ENCODE peak calls at places on chromosomes 12 and 14, in nine cellular contexts. V is neural progenitor cell; E is pancreas; K is heart left ventricle; A is thoracic aorta; U is esophagus squamous epithelium; N is GM23338; T is CD8-positive, alpha-beta T cell; P is fibroblast of pulmonary artery. B is an unnamed sample.

GRCh38 chr12:28958553-28959195 is 190.4 kb upstream of the FAR2 start:
- DNase-seq in N (no peak), V (no peak), E (no peak), T (no peak), P (peak), U (no peak), K (no peak), A (no peak), B (no peak)

GRCh38 chr12:99259040-99259934 is 388.3 kb upstream of the GARIN6 start:
- DNase-seq in T (no peak), P (peak), N (peak), E (no peak), V (no peak), A (no peak), U (no peak), K (peak), B (no peak)

GRCh38 chr12:132581348-132582057 is 28.9 kb downstream of the LRCOL1 start:
- DNase-seq in P (no peak), T (no peak), V (no peak), U (no peak), E (no peak), N (peak), K (no peak), A (no peak), B (no peak)

GRCh38 chr14:34035177-34035933 is 84.5 kb upstream of the EGLN3 start:
- DNase-seq in E (no peak), P (no peak), N (no peak), U (no peak), K (peak), V (no peak), T (no peak), A (no peak), B (no peak)

GRCh38 chr12:56867216-56867615 is 67.0 kb downstream of the SDR9C7 start:
- DNase-seq in N (peak), K (no peak), P (no peak), V (no peak), E (no peak), U (no peak), T (no peak), A (no peak), B (no peak)

GRCh38 chr14:92600318-92601053 is 86.9 kb downstream of the RIN3 start:
- DNase-seq in A (no peak), K (no peak), N (no peak), P (peak), U (no peak), V (no peak), E (no peak), T (no peak), B (no peak)

GRCh38 chr12:131723532-131723931 is 12.6 kb downstream of the SFSWAP start:
- DNase-seq in U (no peak), E (no peak), A (no peak), T (no peak), V (peak), N (peak), P (no peak), K (no peak), B (no peak)

GRCh38 chr12:125029756-125030358 is 35.4 kb upstream of the AACS start:
- DNase-seq in U (no peak), N (no peak), T (no peak), K (no peak), A (no peak), P (no peak), V (no peak), E (no peak), B (no peak)

GRCh38 chr14:64730061-64730440 is 25.8 kb downstream of the PLEKHG3 start:
- DNase-seq in U (no peak), K (no peak), P (no peak), T (no peak), N (no peak), V (no peak), A (no peak), E (no peak), B (no peak)

GRCh38 chr14:58281969-58282368 is 16.4 kb upstream of the ARID4A start:
- DNase-seq in N (no peak), T (no peak), A (no peak), U (no peak), E (no peak), V (no peak), P (no peak), K (no peak), B (no peak)

GRCh38 chr12:104835317-104835716 is 122.8 kb downstream of the SLC41A2 start:
- DNase-seq in A (no peak), U (no peak), V (no peak), T (no peak), E (no peak), P (no peak), N (no peak), K (no peak), B (no peak)

GRCh38 chr12:19946549-19946948 is 421.8 kb upstream of the PDE3A start:
- DNase-seq in K (no peak), E (no peak), V (no peak), U (no peak), A (peak), T (no peak), P (peak), N (no peak), B (peak)

GRCh38 chr12:466039-466438 is 6.3 kb downstream of the B4GALNT3 start:
- DNase-seq in K (no peak), E (no peak), T (no peak), U (no peak), V (no peak), P (no peak), A (no peak), N (no peak), B (no peak)

GRCh38 chr14:61861320-61861865 is 99.2 kb downstream of the SNAPC1 start:
- DNase-seq in E (no peak), U (no peak), T (no peak), A (no peak), K (no peak), P (no peak), V (no peak), N (no peak), B (no peak)

GRCh38 chr12:89947437-89948265 is 239.0 kb upstream of the ATP2B1 start:
- DNase-seq in A (no peak), P (peak), U (no peak), N (peak), T (no peak), V (no peak), E (no peak), K (no peak), B (peak)

GRCh38 chr12:11815397-11815796 is 165.9 kb downstream of the ETV6 start:
- DNase-seq in P (no peak), A (no peak), K (no peak), V (no peak), E (no peak), U (no peak), T (no peak), N (no peak), B (no peak)

GRCh38 chr12:11814362-11814761 is 164.9 kb downstream of the ETV6 start:
- DNase-seq in K (no peak), T (no peak), V (no peak), N (no peak), A (no peak), U (no peak), E (no peak), P (peak), B (no peak)

GRCh38 chr12:11812558-11813421 is 163.3 kb downstream of the ETV6 start:
- DNase-seq in V (peak), K (peak), P (peak), U (no peak), E (no peak), T (peak), N (peak), A (no peak), B (no peak)

GRCh38 chr12:11810962-11811361 is 161.5 kb downstream of the ETV6 start:
- DNase-seq in P (no peak), E (no peak), T (no peak), N (no peak), U (no peak), V (no peak), K (no peak), A (no peak), B (no peak)

GRCh38 chr12:11813422-11813813 is 163.9 kb downstream of the ETV6 start:
- DNase-seq in T (no peak), N (peak), P (no peak), E (no peak), U (no peak), A (no peak), V (peak), K (no peak), B (no peak)
- H3K4me3 ChIP-seq in T (no peak), N (peak), P (no peak), E (no peak), U (peak), A (peak), V (peak), K (peak), B (no peak)

DNA sequence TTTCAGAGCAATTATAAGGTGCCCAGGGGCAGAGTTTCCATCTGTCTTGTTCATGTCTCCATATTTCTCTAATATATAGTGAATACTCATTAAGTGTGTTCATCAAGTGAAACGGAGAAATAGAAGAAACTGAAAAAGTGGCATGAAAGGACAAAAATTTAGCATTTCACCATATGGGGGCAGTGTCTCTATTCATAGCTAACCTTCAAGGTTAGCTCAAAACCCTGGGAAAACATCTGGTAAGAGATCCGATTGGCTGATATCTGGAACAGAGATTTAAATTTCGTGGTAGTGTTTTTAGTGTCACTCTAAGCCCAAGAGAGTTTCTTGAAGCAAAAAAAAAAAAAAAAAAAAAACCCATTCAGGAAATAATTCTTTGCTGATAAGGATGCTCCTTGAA is 367.5 kb downstream of the DAD1 start:
- DNase-seq in T (no peak), A (no peak), N (peak), V (peak), P (peak), E (no peak), U (no peak), K (no peak), B (no peak)
- TF ChIP-seq CTCF in T (no peak), A (no peak), N (peak), V (peak), P (peak), E (no peak), U (peak), K (no peak), B (peak)

DNA sequence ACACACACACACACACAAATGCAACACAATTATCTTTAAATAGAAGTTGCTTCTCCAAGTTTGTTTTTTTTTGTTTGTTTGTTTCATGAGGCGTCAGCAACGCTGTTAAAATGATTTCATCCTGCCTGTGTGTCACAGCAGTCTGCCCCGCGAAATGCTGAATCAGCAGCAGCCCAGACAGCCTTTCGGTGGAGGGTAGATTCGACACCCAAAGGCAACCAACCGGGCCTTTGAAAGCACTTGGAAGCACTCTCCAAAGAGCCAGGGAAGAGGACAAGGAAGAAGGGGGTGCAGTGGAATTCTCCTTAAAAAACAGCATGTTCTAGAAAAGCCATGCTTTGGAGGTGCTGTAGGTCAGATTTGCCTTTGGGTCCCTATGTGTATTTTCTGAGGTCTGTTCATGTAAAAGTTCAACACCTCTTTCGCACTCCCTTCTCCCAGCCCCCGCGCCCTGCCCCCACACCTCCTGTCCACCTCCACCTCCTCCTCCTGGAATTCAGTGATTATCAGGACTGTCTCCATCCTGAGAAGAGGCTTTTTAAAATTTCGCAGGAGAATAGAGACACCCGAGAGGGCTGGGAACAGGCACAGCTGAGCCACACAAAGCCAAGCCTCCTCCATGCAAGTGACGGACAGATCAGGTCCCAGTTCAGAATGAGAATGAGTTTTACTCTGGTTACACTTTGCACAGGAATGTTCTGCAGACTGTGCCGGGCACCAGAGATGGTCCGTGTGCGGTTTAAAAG is 177.8 kb downstream of the ETV6 start:
- DNase-seq in V (peak), N (peak), U (no peak), E (peak), A (no peak), P (no peak), K (no peak), T (no peak), B (no peak)
- H3K4me3 ChIP-seq in V (peak), N (peak), U (peak), E (no peak), A (peak), P (no peak), K (no peak), T (no peak), B (no peak)

GRCh38 chr14:77991128-77991772 is 178.9 kb upstream of the NRXN3 start:
- DNase-seq in E (no peak), T (no peak), P (no peak), A (no peak), U (no peak), K (no peak), N (peak), V (peak), B (no peak)
- TF ChIP-seq CTCF in E (no peak), T (no peak), P (no peak), A (no peak), U (no peak), K (no peak), N (peak), V (peak), B (no peak)

DNA sequence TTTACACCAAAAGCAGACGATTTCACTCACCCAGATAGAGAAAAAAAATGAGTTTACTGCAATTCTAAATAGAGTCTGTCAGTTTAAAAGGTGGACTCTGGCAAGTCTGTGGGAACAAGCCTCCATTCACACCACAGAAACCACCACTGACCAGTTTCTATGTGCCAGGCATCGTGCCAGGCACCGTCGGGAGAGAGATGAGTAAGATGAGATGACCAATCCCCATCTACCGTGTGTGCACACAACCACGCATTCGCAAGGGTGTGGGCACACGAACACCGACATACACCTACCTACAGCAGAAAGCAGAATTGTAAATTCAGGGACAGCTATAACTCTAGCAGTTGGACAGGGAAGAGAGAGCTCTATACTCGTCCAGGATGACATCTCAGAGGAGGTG is 58.3 kb downstream of the PRIMA1 start:
- DNase-seq in U (no peak), A (no peak), K (no peak), V (no peak), P (no peak), N (no peak), T (no peak), E (no peak), B (no peak)
- H3K4me3 ChIP-seq in U (no peak), A (no peak), K (no peak), V (no peak), P (no peak), N (no peak), T (no peak), E (no peak), B (no peak)

GRCh38 chr14:21941885-21942284 is 268.3 kb upstream of the OR4E1 start:
- DNase-seq in V (no peak), P (no peak), U (no peak), N (no peak), A (no peak), E (no peak), K (no peak), T (no peak), B (no peak)

GRCh38 chr14:21940887-21941855 is 267.6 kb upstream of the OR4E1 start:
- DNase-seq in T (peak), P (peak), U (no peak), N (peak), E (no peak), K (no peak), V (peak), A (no peak), B (no peak)
- TF ChIP-seq CTCF in T (peak), P (peak), U (peak), N (peak), E (peak), K (peak), V (peak), A (no peak), B (peak)

DNA sequence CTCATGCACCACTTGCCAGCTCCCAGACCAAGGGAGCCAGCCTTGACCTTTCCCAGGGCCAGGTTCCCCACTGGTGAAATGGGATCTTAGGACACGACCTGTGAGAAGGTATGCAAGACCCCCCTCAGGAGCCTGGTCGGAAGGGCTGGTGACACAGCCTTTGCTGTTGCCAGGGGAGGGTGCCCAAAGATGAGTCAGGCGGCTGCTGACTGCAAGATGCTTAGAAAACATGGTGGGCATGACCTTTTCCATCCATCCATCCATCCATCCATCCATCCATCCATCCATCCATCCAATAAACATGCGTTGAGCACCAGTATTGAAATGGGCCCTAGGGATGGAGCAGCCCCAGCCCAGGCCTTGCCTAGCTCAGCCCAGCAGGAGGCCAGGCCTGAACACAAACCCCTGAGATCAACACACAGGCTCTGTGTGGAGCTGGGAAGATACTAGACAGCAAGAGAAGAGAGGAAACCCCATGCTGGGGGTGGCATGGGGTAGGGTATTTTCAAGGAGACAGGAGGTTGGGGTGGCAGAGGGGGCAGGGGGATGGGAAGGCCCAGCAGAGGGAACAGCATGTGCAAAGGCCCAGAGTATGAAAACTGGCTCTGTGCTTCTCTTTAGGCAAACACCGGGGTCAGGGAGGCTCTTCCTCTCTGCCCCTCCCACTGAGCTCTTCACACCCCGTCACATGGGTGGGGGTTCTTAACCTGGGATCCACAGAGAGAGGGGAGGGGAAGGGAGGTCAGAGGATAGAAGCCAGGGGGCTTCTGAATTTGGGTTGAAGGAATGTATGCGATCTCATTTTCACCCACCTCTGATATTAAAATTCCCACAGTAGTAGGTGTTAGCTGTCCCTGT is 26.2 kb upstream of the YY1 start:
- DNase-seq in K (no peak), P (no peak), E (no peak), A (no peak), N (no peak), V (no peak), T (no peak), U (no peak), B (no peak)
- H3K4me3 ChIP-seq in K (no peak), P (no peak), E (no peak), A (no peak), N (peak), V (no peak), T (no peak), U (no peak), B (no peak)

GRCh38 chr12:66117242-66117641 is 13.3 kb downstream of the LLPH start:
- DNase-seq in U (no peak), E (no peak), T (no peak), V (no peak), A (no peak), P (no peak), K (no peak), N (no peak), B (no peak)

GRCh38 chr12:66118240-66118891 is 12.2 kb downstream of the LLPH start:
- DNase-seq in U (no peak), E (no peak), A (no peak), N (no peak), V (no peak), T (no peak), P (no peak), K (no peak), B (no peak)

GRCh38 chr12:66119229-66119869 is 11.2 kb downstream of the LLPH start:
- DNase-seq in K (no peak), A (no peak), V (no peak), T (no peak), U (no peak), N (no peak), E (no peak), P (no peak), B (no peak)

GRCh38 chr12:66119870-66120241 is 10.7 kb downstream of the LLPH start:
- DNase-seq in K (no peak), V (no peak), N (no peak), E (no peak), A (no peak), P (no peak), U (no peak), T (no peak), B (no peak)

DNA sequence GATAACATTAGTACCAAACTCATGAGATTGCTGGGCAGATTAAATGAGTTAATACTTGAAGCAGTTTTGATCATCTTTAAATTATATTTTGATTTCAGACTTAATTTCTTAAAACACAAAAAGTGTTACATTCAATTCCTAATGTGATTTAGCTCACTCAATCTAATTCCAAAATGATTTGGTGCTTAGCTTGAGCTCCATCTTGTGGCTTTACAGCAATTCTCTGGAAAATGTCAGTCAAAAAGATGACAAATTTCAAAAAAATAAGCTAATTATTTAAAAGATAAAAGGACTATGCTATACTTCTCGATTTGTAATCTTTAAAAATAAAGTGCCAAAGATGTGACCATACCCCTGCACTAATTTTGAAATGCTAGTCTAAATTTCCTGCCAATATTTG is 10.1 kb downstream of the LLPH start:
- DNase-seq in E (no peak), U (no peak), N (no peak), K (no peak), V (no peak), A (no peak), T (no peak), P (no peak), B (no peak)
- TF ChIP-seq CTCF in E (no peak), U (no peak), N (peak), K (no peak), V (peak), A (no peak), T (no peak), P (peak), B (no peak)